ENCODE peak calls at places on chromosomes 2 and 18, in seven cellular contexts. L, J, O, I, C, D and K are unnamed samples.

GRCh38 chr2:220528180-220528579 is 900.8 kb downstream of the SLC4A3 start:
- DNase-seq in L (no peak), J (no peak), O (no peak), I (no peak), C (no peak), D (no peak), K (no peak)

GRCh38 chr2:138846216-138846821 is 66.1 kb upstream of the NXPH2 start:
- DNase-seq in L (peak), J (peak), O (peak), I (peak), C (peak), D (peak), K (peak)

GRCh38 chr2:61582191-61582590 is 44.0 kb upstream of the XPO1 start:
- DNase-seq in L (no peak), J (no peak), O (no peak), I (no peak), C (peak), D (peak), K (peak)

GRCh38 chr2:188734688-188735087 is 239.5 kb upstream of the COL3A1 start:
- DNase-seq in L (no peak), J (peak), O (no peak), I (no peak), C (no peak), D (peak), K (peak)

GRCh38 chr2:52117299-52117698 is 1085.4 kb upstream of the NRXN1 start:
- DNase-seq in L (no peak), J (no peak), O (no peak), I (no peak), C (peak), D (no peak), K (no peak)

GRCh38 chr2:100184055-100184737 is 41.8 kb upstream of the AFF3 start:
- DNase-seq in L (no peak), J (no peak), O (no peak), I (no peak), C (no peak), D (no peak), K (no peak)

GRCh38 chr18:37317486-37317885 is 248.1 kb downstream of the CELF4 start:
- DNase-seq in L (no peak), J (no peak), O (no peak), I (no peak), C (no peak), D (no peak), K (no peak)

GRCh38 chr18:54712315-54712714 is 116.0 kb upstream of the RAB27B start:
- DNase-seq in L (no peak), J (no peak), O (no peak), I (no peak), C (peak), D (no peak), K (no peak)

GRCh38 chr2:172484253-172484652 is 56.9 kb downstream of the ITGA6 start:
- DNase-seq in L (peak), J (peak), O (peak), I (no peak), C (peak), D (peak), K (no peak)

GRCh38 chr18:62386091-62386490 is 61.0 kb downstream of the TNFRSF11A start:
- DNase-seq in L (no peak), J (no peak), O (no peak), I (no peak), C (no peak), D (peak), K (no peak)

GRCh38 chr2:49840428-49840975 is 686.2 kb upstream of the FSHR start:
- DNase-seq in L (no peak), J (no peak), O (no peak), I (no peak), C (no peak), D (no peak), K (no peak)

GRCh38 chr18:55981712-55982475 is 393.9 kb upstream of the TCF4 start:
- DNase-seq in L (no peak), J (no peak), O (no peak), I (no peak), C (no peak), D (no peak), K (no peak)

GRCh38 chr2:229160984-229161383 is 110.1 kb downstream of the PID1 start:
- DNase-seq in L (no peak), J (no peak), O (no peak), I (no peak), C (no peak), D (no peak), K (no peak)

GRCh38 chr2:47205576-47206141 is 50.6 kb upstream of the STPG4 start:
- DNase-seq in L (no peak), J (peak), O (no peak), I (no peak), C (no peak), D (no peak), K (no peak)

GRCh38 chr2:162688403-162688802 is 150.2 kb downstream of the KCNH7 start:
- DNase-seq in L (no peak), J (no peak), O (no peak), I (no peak), C (peak), D (no peak), K (no peak)

GRCh38 chr2:111946294-111947114 is 48.1 kb downstream of the MERTK start:
- DNase-seq in L (peak), J (peak), O (no peak), I (peak), C (peak), D (peak), K (no peak)

GRCh38 chr2:111250448-111251030 is 129.8 kb downstream of the BCL2L11 start:
- DNase-seq in L (no peak), J (no peak), O (no peak), I (no peak), C (no peak), D (no peak), K (no peak)

GRCh38 chr2:173359231-173359630 is 4.6 kb downstream of the CDCA7 start:
- DNase-seq in L (peak), J (no peak), O (peak), I (no peak), C (no peak), D (no peak), K (no peak)

GRCh38 chr2:112762276-112762675 is 2.1 kb downstream of the CKAP2L start:
- DNase-seq in L (no peak), J (no peak), O (no peak), I (no peak), C (no peak), D (no peak), K (no peak)

GRCh38 chr2:227222292-227222691 is 57.9 kb downstream of the COL4A3 start:
- DNase-seq in L (no peak), J (no peak), O (no peak), I (no peak), C (no peak), D (no peak), K (no peak)

GRCh38 chr2:26008851-26009566 is 24.9 kb upstream of the RAB10 start:
- DNase-seq in L (peak), J (peak), O (no peak), I (peak), C (peak), D (no peak), K (no peak)

GRCh38 chr2:2127474-2127873 is 203.6 kb downstream of the MYT1L start:
- DNase-seq in L (no peak), J (no peak), O (no peak), I (no peak), C (no peak), D (no peak), K (no peak)

GRCh38 chr2:54669677-54670484 is 53.6 kb upstream of the EML6 start:
- DNase-seq in L (no peak), J (peak), O (no peak), I (no peak), C (peak), D (no peak), K (no peak)

GRCh38 chr2:72134997-72135800 is 12.5 kb downstream of the CYP26B1 start:
- DNase-seq in L (no peak), J (no peak), O (no peak), I (no peak), C (no peak), D (no peak), K (no peak)

GRCh38 chr18:3655637-3656050 is 205.7 kb downstream of the TGIF1 start:
- DNase-seq in L (no peak), J (peak), O (no peak), I (no peak), C (no peak), D (no peak), K (no peak)

GRCh38 chr2:120973196-120973595 is 237.5 kb downstream of the GLI2 start:
- DNase-seq in L (no peak), J (no peak), O (no peak), I (no peak), C (no peak), D (no peak), K (no peak)

GRCh38 chr2:38665854-38666577 is at the start of gene GALM:
- DNase-seq in L (peak), J (peak), O (peak), I (peak), C (peak), D (peak), K (peak)

GRCh38 chr2:241168366-241168765 is 18.1 kb downstream of the PPP1R7 start:
- DNase-seq in L (no peak), J (no peak), O (no peak), I (no peak), C (no peak), D (no peak), K (no peak)

GRCh38 chr2:4140284-4140962 is 437.0 kb downstream of the DCDC2C start:
- DNase-seq in L (no peak), J (peak), O (no peak), I (no peak), C (no peak), D (no peak), K (no peak)

GRCh38 chr2:174675615-174676014 is 78.0 kb upstream of the WIPF1 start:
- DNase-seq in L (no peak), J (no peak), O (no peak), I (no peak), C (no peak), D (no peak), K (no peak)

DNA sequence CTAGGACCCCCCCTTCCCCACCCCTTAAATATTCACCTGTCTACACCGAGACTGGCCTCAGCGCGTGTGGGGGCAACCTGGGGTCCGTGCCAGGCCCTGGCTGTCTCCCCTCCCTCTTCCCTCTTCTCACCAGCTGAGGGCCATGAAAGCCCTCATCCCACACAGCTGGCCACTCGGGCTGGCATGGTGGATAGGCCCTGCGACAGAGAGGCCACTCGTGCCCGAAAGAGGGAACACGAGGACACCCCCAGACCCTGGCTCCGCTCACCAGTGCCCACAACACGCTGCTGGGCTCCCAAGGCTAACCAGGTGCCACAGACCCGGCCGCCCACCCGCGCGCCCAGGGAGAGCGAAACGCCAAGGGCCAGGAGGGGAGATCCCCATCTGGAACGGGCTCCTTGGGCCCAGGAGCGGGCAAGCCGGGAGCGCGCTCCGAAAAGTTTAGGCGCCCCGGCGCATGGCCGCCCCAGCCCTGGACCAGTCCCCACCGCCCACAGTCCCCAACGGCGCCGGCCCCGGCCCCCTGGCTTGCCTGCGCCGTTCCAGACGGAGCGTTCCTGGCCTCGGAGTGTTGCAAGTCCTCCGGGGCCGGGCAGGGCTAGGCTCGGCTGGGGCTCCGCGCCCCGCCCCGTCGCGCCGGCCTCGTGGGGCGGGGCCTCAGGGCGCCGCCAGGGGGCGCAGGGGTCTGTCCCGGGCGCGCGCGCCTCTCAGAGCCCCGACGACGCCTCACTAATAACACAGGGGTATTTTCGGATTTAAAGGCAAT is at the start of gene TMBIM1:
- DNase-seq in L (peak), J (peak), O (peak), I (no peak), C (peak), D (peak), K (peak)
- TF ChIP-seq CTCF in L (peak), J (peak), O (peak), I (peak), C (peak), D (peak), K (peak)

GRCh38 chr2:127208313-127208712 is 11.8 kb downstream of the CYP27C1 start:
- DNase-seq in L (no peak), J (peak), O (no peak), I (no peak), C (peak), D (peak), K (peak)
- TF ChIP-seq EZH2phosphoT487 in L (no peak), J (no peak), O (no peak), I (no peak), C (no peak), D (no peak), K (no peak)

GRCh38 chr2:207142461-207142860 is 23.3 kb downstream of the KLF7 start:
- DNase-seq in L (peak), J (no peak), O (no peak), I (no peak), C (no peak), D (no peak), K (no peak)

GRCh38 chr2:207141381-207141780 is 24.4 kb downstream of the KLF7 start:
- DNase-seq in L (no peak), J (no peak), O (no peak), I (no peak), C (no peak), D (no peak), K (no peak)

GRCh38 chr2:207144191-207144795 is 21.5 kb downstream of the KLF7 start:
- DNase-seq in L (peak), J (no peak), O (no peak), I (no peak), C (no peak), D (no peak), K (no peak)

GRCh38 chr2:207143474-207144190 is 22.1 kb downstream of the KLF7 start:
- DNase-seq in L (peak), J (peak), O (no peak), I (no peak), C (no peak), D (peak), K (peak)

DNA sequence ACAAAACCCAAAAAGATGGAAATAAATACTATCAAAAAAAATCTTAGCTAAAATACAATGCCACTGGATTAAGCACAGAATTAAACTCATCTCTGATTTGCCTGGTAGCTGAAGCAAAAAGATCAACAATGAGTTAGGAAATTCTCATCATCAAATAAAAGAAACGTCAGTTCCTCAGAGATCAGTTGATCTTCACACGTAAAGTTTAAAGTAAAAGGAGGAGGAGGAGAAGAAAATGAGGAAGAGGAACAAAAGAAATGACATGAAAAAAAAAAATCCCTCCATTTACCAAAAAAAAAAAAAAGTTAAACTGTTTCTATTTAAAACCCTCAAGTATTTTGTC is 22.6 kb downstream of the KLF7 start:
- DNase-seq in L (no peak), J (no peak), O (no peak), I (no peak), C (no peak), D (no peak), K (no peak)
- H2AFZ ChIP-seq in L (peak), J (peak), O (no peak), I (no peak), C (no peak), D (no peak), K (peak)

DNA sequence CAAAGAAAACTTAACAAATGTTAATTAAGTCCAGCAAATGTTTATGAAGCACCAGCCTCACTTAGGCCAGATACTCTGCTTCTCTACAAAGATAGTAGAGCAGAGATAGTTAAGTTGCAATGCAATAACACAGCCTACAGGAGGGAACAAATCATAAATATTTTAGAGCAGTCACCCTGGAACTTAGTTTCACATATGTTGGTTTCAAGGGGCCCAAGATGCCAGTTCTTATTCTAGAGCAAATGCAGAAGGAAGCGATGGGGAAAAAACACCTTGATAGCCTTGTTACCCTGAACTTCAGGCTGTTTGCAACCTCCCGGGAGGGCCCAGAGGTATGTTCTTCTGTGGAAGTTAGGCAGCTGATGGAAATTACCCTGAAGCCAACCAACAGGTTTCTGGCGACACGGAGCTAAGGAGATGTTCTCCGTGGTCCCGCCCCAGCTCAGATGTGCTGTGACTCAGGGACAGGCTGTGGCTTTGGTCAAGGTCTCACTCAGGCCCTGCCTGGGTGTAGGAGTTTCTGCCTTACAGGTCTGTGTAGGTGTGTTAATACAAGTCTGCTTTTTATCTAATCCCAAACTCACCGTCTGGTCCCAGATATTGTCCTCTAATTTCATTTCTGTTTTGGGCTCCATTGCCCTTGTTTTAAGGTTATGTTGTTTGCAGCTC is 3.8 kb downstream of the CTIF start:
- DNase-seq in L (no peak), J (peak), O (no peak), I (no peak), C (peak), D (peak), K (no peak)
- TF ChIP-seq CTCF in L (no peak), J (no peak), O (no peak), I (no peak), C (no peak), D (no peak), K (no peak)

GRCh38 chr2:130727286-130727924 is 1.5 kb upstream of the GPR148 start:
- DNase-seq in L (peak), J (peak), O (peak), I (peak), C (peak), D (peak), K (peak)

GRCh38 chr2:130728007-130728454 is 839 bp upstream of the GPR148 start:
- DNase-seq in L (peak), J (peak), O (peak), I (no peak), C (peak), D (peak), K (no peak)

GRCh38 chr2:130728549-130729310 is at the start of gene GPR148:
- DNase-seq in L (no peak), J (no peak), O (no peak), I (no peak), C (no peak), D (no peak), K (no peak)

GRCh38 chr2:130726614-130727180 is 2.2 kb upstream of the GPR148 start:
- DNase-seq in L (no peak), J (no peak), O (no peak), I (no peak), C (no peak), D (peak), K (no peak)

DNA sequence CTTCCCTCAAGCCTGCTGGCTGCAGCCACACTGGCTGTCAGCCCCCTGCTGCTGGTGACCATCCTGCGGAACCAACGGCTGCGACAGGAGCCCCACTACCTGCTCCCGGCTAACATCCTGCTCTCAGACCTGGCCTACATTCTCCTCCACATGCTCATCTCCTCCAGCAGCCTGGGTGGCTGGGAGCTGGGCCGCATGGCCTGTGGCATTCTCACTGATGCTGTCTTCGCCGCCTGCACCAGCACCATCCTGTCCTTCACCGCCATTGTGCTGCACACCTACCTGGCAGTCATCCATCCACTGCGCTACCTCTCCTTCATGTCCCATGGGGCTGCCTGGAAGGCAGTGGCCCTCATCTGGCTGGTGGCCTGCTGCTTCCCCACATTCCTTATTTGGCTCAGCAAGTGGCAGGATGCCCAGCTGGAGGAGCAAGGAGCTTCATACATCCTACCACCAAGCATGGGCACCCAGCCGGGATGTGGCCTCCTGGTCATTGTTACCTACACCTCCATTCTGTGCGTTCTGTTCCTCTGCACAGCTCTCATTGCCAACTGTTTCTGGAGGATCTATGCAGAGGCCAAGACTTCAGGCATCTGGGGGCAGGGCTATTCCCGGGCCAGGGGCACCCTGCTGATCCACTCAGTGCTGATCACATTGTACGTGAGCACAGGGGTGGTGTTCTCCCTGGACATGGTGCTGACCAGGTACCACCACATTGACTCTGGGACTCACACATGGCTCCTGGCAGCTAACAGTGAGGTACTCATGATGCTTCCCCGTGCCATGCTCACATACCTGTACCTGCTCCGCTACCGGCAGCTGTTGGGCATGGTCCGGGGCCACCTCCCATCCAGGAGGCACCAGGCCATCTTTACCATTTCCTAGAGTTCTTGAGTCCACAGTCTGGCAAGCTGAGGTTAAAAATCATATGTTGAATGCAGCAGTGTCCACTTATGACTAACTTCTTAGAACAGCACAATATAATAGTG is 735 bp downstream of the GPR148 start:
- DNase-seq in L (no peak), J (no peak), O (no peak), I (no peak), C (no peak), D (no peak), K (no peak)
- TF ChIP-seq EZH2phosphoT487 in L (no peak), J (no peak), O (no peak), I (no peak), C (no peak), D (no peak), K (no peak)